ENCODE peak calls at places on chromosomes 5 and 9, in four cellular contexts. O, E, W and P are unnamed samples.

GRCh38 chr5:93611510-93611899 is 28.5 kb downstream of the NR2F1 start:
- DNase-seq in W (no peak), E (no peak), O (no peak), P (no peak)

GRCh38 chr9:91376239-91376638 is 14.5 kb upstream of the AUH start:
- DNase-seq in E (no peak), W (no peak), O (no peak), P (no peak)

GRCh38 chr5:1330146-1330846 is 14.6 kb downstream of the CLPTM1L start:
- DNase-seq in E (peak), W (no peak), O (no peak), P (no peak)

GRCh38 chr9:14924821-14925220 is 14.6 kb upstream of the FREM1 start:
- DNase-seq in E (no peak), O (no peak), W (no peak), P (no peak)

GRCh38 chr9:125634040-125634717 is 72.8 kb downstream of the MAPKAP1 start:
- DNase-seq in E (no peak), W (no peak), O (no peak), P (no peak)

GRCh38 chr5:75072066-75072465 is 19.7 kb upstream of the GCNT4 start:
- DNase-seq in O (no peak), W (no peak), E (no peak), P (no peak)

GRCh38 chr9:105046907-105047651 is 119.1 kb upstream of the ABCA1 start:
- DNase-seq in O (no peak), E (no peak), W (peak), P (no peak)

GRCh38 chr5:165232187-165232586 is 1726.8 kb downstream of the MAT2B start:
- DNase-seq in O (no peak), W (no peak), E (no peak), P (no peak)

GRCh38 chr5:94711785-94712184 is 93.3 kb downstream of the SLF1 start:
- DNase-seq in O (no peak), E (no peak), W (no peak), P (no peak)

GRCh38 chr5:1815071-1815786 is 14.0 kb downstream of the NDUFS6 start:
- DNase-seq in W (no peak), E (peak), O (no peak), P (peak)

GRCh38 chr5:119389288-119390065 is 33.7 kb downstream of the TNFAIP8 start:
- DNase-seq in E (no peak), W (no peak), O (no peak), P (no peak)

GRCh38 chr5:130109152-130109551 is 204.9 kb downstream of the CHSY3 start:
- DNase-seq in O (no peak), W (no peak), E (no peak), P (no peak)

GRCh38 chr5:54002183-54002770 is 308.1 kb downstream of the ARL15 start:
- DNase-seq in W (no peak), O (no peak), E (no peak), P (no peak)

GRCh38 chr9:96135904-96136303 is 166.1 kb downstream of the HSD17B3 start:
- DNase-seq in E (no peak), O (no peak), W (no peak), P (no peak)

GRCh38 chr5:15702102-15702501 is 202.1 kb downstream of the FBXL7 start:
- DNase-seq in E (no peak), W (no peak), O (no peak), P (no peak)

GRCh38 chr5:151213803-151214613 is 9.9 kb downstream of the CCDC69 start:
- DNase-seq in E (peak), O (no peak), W (no peak), P (no peak)

GRCh38 chr5:39432687-39433086 is 7.9 kb upstream of the DAB2 start:
- DNase-seq in W (no peak), O (no peak), E (no peak), P (no peak)

GRCh38 chr9:130834371-130835311 is at the start of gene ABL1:
- DNase-seq in O (no peak), W (peak), E (peak), P (peak)

GRCh38 chr9:137506274-137506673 is 43.9 kb downstream of the PNPLA7 start:
- DNase-seq in O (no peak), E (peak), W (no peak), P (no peak)

GRCh38 chr5:44952376-44952775 is 143.6 kb downstream of the MRPS30 start:
- DNase-seq in E (no peak), O (no peak), W (peak), P (peak)

GRCh38 chr5:53944981-53945380 is 365.4 kb downstream of the ARL15 start:
- DNase-seq in O (no peak), E (no peak), W (no peak), P (no peak)

GRCh38 chr5:170200876-170201275 is 31.9 kb upstream of the C5orf58 start:
- DNase-seq in E (no peak), W (no peak), O (no peak), P (no peak)

DNA sequence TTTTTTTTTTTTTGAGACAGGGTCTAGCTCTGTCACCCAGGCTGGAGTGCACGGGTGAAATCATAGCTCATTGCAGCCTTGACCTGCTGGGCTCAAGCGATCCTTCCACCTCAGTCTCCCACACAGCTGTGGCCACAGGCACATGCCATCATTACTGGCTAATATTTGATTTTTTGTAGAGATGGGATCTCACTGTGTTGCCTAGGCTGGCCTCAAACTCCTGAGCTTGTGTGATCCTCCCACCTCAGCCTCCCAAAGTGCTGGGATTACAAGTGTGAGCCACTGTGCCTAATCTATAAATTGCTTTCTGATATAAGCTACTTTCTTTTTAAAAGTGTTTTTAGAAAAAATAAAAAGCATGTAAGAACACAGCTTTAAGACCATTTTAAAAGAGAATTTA is 56.5 kb upstream of the GNE start:
- DNase-seq in O (no peak), E (no peak), W (no peak), P (no peak)
- TF ChIP-seq CTCF in O (no peak), E (no peak), W (no peak), P (no peak)

DNA sequence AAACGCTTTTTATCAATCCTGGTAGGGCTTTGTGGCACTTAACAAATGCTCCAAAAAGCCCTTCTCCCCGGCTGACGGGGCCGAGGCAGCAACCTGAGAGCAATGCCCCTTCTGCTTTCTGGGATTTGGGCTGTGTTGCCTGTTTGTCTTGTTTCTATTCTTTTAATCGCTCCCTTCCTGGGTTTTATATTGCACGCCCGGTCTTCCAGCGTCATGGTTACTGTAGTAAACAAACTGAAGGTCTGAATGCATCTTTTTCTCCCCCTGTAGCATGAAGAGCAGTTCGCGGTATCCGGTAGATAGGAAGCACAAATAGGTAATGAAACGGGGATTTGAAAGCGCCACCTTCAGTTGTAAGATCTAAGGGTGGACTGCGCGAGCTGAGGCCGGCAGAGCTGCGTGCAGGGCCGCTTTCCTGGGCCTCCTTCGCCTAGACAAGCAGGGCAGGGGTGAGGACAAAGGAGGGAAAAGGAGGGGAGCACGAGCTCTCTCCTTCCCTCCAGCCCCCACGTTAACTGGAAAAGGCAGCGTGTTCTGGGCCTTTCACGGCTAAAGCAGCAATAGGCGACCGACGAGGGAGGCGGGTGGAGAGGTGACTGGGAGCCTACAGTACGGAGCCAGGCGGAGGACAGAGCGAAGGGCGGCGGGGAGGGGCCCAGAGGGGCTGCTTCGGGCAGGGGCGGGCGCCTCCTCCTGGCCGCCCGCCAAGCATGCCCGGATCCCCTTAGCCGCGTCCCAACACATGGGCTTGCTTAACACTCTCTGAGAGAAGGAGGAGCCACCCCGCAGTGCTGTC is 49.3 kb upstream of the ZNF366 start:
- DNase-seq in O (no peak), E (peak), W (peak), P (peak)
- TF ChIP-seq CTCF in O (no peak), E (no peak), W (no peak), P (peak)

GRCh38 chr5:142168365-142168764 is 59.8 kb downstream of the NDFIP1 start:
- DNase-seq in E (no peak), O (no peak), W (no peak), P (no peak)

GRCh38 chr5:142164315-142164714 is 55.7 kb downstream of the NDFIP1 start:
- DNase-seq in O (no peak), W (no peak), E (no peak), P (no peak)

GRCh38 chr5:142166754-142167153 is 58.2 kb downstream of the NDFIP1 start:
- DNase-seq in O (no peak), E (no peak), W (no peak), P (no peak)

GRCh38 chr5:142170254-142170953 is 61.8 kb downstream of the NDFIP1 start:
- DNase-seq in E (no peak), O (no peak), W (peak), P (no peak)

DNA sequence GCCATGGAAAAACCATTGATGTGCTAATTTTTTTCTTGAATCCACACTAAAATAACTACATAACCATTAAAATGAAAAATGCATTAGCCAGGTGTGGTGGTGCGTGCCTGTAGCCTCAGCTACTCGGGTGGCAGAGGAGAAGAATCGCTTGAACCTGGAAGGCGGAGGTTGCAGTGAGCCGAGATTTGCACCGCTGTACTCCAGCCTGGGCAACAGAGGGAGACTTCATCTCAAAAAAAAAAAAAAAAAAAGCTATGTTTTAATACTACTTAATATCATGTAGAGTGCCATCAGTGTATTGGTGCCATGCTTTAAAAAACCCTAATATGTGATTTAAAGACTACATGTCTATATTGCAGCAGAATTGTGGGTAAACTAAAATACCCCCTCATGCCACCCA is 58.9 kb downstream of the NDFIP1 start:
- DNase-seq in W (no peak), O (no peak), E (no peak), P (no peak)
- TF ChIP-seq CTCF in W (peak), O (no peak), E (no peak), P (no peak)

GRCh38 chr9:93996863-93997262 is 41.7 kb upstream of the BARX1 start:
- DNase-seq in O (no peak), E (no peak), W (no peak), P (no peak)
- TF ChIP-seq CTCF in O (no peak), E (no peak), W (no peak), P (no peak)

GRCh38 chr9:4117835-4118610 is 181.8 kb downstream of the GLIS3 start:
- DNase-seq in O (no peak), W (peak), E (peak), P (peak)
- TF ChIP-seq CTCF in O (no peak), W (peak), E (peak), P (peak)